ENCODE peak calls at places on chromosomes 11 and 22, in seven cellular contexts. R is K562, T is adrenal gland, Q is brain microvascular endothelial cell, L is foreskin fibroblast, U is Caco-2, O is fibroblast of mammary gland. V is an unnamed sample.

GRCh38 chr22:31870890-31871289 is 73.4 kb upstream of the YWHAH start:
- DNase-seq in R (no peak), T (no peak), Q (peak; percentile 93), L (peak; percentile 77), U (no peak), O (peak; percentile 93), V (no peak)

GRCh38 chr11:16301462-16301861 is 54.9 kb downstream of the SOX6 start:
- DNase-seq in R (no peak), T (no peak), Q (no peak), L (no peak), U (no peak), O (no peak), V (no peak)

GRCh38 chr22:33785283-33785991 is 134.8 kb downstream of the LARGE1 start:
- DNase-seq in R (no peak), T (no peak), Q (peak; percentile 66), L (no peak), U (no peak), O (peak; percentile 86), V (no peak)

GRCh38 chr11:128420277-128420676 is 167.1 kb downstream of the ETS1 start:
- DNase-seq in R (no peak), T (no peak), Q (no peak), L (no peak), U (no peak), O (no peak), V (no peak)

GRCh38 chr22:26687439-26687838 is 30.1 kb downstream of the MIAT start:
- DNase-seq in R (no peak), T (no peak), Q (no peak), L (no peak), U (no peak), O (no peak), V (no peak)

GRCh38 chr11:40291304-40292100 is 1168.0 kb downstream of the LRRC4C start:
- DNase-seq in R (no peak), T (no peak), Q (no peak), L (no peak), U (no peak), O (no peak), V (no peak)

GRCh38 chr22:31836010-31836409 is 82.2 kb downstream of the DEPDC5 start:
- DNase-seq in R (no peak), T (no peak), Q (no peak), L (no peak), U (no peak), O (no peak), V (no peak)

GRCh38 chr22:41561335-41561734 is 525 bp downstream of the CSDC2 start:
- DNase-seq in R (no peak), T (peak; percentile 40), Q (no peak), L (no peak), U (no peak), O (no peak), V (no peak)

GRCh38 chr11:28963189-28963588 is 855.0 kb downstream of the METTL15 start:
- DNase-seq in R (no peak), T (no peak), Q (no peak), L (peak; percentile 62), U (no peak), O (peak; percentile 61), V (no peak)

GRCh38 chr11:77559686-77560425 is 29.9 kb upstream of the AQP11 start:
- DNase-seq in R (no peak), T (no peak), Q (peak; percentile 88), L (peak; percentile 90), U (no peak), O (peak; percentile 92), V (no peak)

GRCh38 chr11:117181586-117182550 is 3.3 kb downstream of the SIDT2 start:
- DNase-seq in R (no peak), T (peak; percentile 17), Q (no peak), L (no peak), U (no peak), O (no peak), V (no peak)

GRCh38 chr11:34749666-34750659 is 129.1 kb downstream of the EHF start:
- DNase-seq in R (no peak), T (peak; percentile 28), Q (peak; percentile 74), L (peak; percentile 97), U (no peak), O (peak; percentile 96), V (peak; percentile 38)

DNA sequence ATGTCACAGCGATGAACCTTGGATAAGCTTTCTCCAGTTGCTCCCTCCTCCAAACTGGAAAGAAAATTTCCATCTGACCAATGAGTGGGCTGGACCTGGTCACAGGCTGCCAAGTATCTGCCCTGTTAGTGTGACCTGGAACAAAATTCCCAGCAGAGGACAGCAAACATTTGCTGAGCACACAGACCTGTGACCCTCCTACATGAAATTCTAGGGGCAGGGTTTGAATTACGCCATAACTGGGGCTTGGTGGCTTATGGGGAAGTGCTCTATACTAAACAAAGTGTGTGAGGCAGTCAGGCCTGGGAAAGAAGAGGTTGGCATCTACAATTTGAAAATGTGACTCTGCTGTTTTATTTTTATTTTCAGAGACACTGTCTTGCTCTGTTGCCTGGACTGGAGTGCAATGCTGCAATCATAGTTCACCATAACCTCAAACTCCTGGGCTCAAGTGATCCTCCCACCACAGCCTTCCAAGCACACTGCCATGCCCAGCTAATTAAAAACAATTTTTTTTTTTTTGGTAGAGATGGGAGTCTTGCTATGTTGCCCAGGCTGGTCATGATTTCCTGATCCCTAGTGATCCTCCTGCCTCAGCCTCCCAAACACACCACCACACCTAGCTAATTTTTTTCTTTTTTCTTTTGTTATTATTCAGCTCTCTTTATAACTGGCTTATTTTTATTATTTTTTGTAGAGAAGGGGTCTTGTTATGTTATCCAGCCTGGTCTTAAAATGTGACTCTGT is 13.6 kb upstream of the XBP1 start:
- DNase-seq in R (no peak), T (no peak), Q (no peak), L (no peak), U (peak; percentile 93), O (no peak), V (no peak)
- TF ChIP-seq CTCF in R (no peak), T (no peak), Q (no peak), L (no peak), U (no peak), O (no peak), V (no peak)

DNA sequence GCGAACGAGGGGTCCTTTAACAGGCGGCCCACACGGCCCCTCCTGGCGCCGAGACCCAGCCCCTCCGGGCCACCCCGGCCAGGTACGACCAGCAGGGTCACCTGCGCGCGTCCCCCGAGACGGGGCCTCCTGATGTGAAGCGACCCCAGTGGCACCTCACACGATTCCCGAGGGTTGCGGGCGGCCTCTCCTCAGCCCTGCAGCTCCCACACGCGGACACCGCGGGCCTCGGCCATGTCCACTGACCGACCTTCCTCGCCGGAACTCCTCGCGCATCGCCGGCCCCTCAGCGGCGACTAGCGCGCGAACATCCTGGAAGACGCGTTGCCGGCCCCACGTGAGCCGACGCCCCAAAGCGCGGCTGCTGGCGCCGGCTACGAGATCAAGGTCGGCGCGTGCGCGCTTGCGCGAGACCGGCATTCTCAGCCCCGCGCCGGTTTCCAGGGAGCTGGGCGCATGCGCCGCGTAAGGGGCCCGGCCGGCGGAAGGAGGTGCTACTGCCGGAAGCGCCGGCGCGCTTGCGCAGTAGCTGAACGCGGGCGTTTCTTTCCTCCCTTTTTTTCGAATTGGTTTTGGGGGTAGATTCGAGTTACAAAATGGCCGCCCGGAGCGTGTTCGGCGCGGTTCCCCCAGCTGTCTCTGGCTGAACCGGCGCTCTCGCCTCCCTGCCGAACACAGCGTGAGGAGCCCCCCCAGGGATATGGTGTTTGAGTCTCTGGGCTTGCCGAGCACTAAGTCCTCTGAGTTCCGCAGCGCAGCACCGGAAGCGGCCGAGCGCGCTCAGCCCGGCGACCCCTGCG is at the start of gene NUP50:
- DNase-seq in R (peak; percentile 97), T (peak; percentile 97), Q (peak; percentile 91), L (peak; percentile 99), U (peak; percentile 95), O (peak; percentile 96), V (peak; percentile 96)
- TF ChIP-seq CTCF in R (peak; percentile 12), T (no peak), Q (peak; percentile 1), L (no peak), U (no peak), O (no peak), V (no peak)

GRCh38 chr11:66882540-66882939 is 25.7 kb downstream of the LRFN4 start:
- DNase-seq in R (no peak), T (peak; percentile 47), Q (no peak), L (no peak), U (no peak), O (no peak), V (no peak)

GRCh38 chr11:66879583-66879982 is 22.7 kb downstream of the LRFN4 start:
- DNase-seq in R (no peak), T (no peak), Q (no peak), L (no peak), U (no peak), O (no peak), V (no peak)

GRCh38 chr11:66881436-66881835 is 24.6 kb downstream of the LRFN4 start:
- DNase-seq in R (no peak), T (no peak), Q (no peak), L (no peak), U (no peak), O (no peak), V (no peak)

GRCh38 chr11:66881927-66882452 is 25.1 kb downstream of the LRFN4 start:
- DNase-seq in R (no peak), T (no peak), Q (no peak), L (no peak), U (no peak), O (no peak), V (no peak)

DNA sequence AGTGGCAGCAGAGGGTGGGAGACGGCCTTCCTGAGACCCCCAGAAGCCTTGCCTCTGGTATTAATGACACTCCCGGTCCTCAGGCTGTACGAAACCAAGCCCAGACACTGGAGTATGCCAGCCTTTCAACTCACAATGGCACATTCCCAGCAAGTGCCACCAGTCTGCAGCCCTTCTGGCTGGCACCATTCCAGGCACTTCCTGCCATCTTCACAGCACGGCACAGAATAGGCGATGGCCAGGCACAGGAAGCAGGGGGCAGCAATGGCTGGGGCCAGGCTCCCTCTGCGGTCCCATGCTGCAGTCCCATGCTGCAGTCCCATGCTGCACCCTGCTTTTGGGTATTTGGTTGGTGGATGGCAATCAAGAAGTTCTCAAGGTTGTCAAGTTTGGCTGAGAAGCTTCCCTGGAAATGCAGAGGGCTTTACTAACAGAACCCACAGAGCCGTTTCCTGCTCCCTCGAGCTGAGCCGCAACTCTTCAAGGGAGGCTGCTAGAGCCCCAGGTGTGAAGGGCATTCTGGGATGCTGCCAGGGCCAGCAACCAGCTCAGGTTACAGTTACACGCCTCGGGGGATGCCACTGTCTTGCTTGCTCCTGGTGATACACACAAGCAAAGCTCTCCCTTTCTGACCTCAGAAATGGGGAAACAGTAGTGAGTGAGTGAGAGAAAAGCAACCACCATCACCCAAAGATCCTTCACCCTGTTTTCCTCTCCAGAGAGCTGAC is 23.8 kb downstream of the LRFN4 start:
- DNase-seq in R (no peak), T (no peak), Q (no peak), L (peak; percentile 31), U (no peak), O (no peak), V (peak; percentile 79)
- TF ChIP-seq CTCF in R (no peak), T (no peak), Q (no peak), L (no peak), U (no peak), O (no peak), V (no peak)

GRCh38 chr11:120526241-120526640 is 14.7 kb downstream of the GRIK4 start:
- DNase-seq in R (no peak), T (no peak), Q (no peak), L (no peak), U (no peak), O (no peak), V (no peak)

GRCh38 chr11:120529214-120529613 is 17.7 kb downstream of the GRIK4 start:
- DNase-seq in R (no peak), T (no peak), Q (no peak), L (no peak), U (no peak), O (no peak), V (no peak)

GRCh38 chr11:120525285-120526085 is 13.9 kb downstream of the GRIK4 start:
- DNase-seq in R (no peak), T (no peak), Q (no peak), L (no peak), U (peak; percentile 91), O (no peak), V (no peak)

GRCh38 chr11:120528749-120529148 is 17.2 kb downstream of the GRIK4 start:
- DNase-seq in R (no peak), T (no peak), Q (no peak), L (no peak), U (no peak), O (no peak), V (no peak)

GRCh38 chr11:120527111-120527748 is 15.7 kb downstream of the GRIK4 start:
- DNase-seq in R (no peak), T (no peak), Q (no peak), L (peak; percentile 64), U (peak; percentile 42), O (peak; percentile 19), V (no peak)
- TF ChIP-seq CTCF in R (no peak), T (no peak), Q (peak; percentile 26), L (peak; percentile 6), U (no peak), O (no peak), V (no peak)